ENCODE peak calls at places on chromosomes 11 and 22, in six cellular contexts. X is SK-N-SH, M is pancreas, B is tibial nerve, T is endodermal cell, S is IMR-90. C is an unnamed sample. For H3K4me1, the result is how much of the 10 kb centered on the place peaks cover.

GRCh38 chr11:100072131-100072530 is 615.0 kb upstream of the ARHGAP42 start:
- DNase-seq in S (no peak), B (no peak), M (no peak), T (peak), X (no peak), C (peak)

GRCh38 chr11:86676533-86677154 is 4.2 kb upstream of the ME3 start:
- DNase-seq in M (no peak), X (peak), S (no peak), B (no peak), T (peak), C (peak)

GRCh38 chr11:111514216-111515031 is at the start of gene HOATZ:
- DNase-seq in T (peak), M (no peak), S (no peak), B (no peak), X (peak), C (no peak)

GRCh38 chr11:45924036-45924915 is 1.8 kb downstream of the LARGE2 start:
- DNase-seq in B (peak), S (no peak), M (peak), X (no peak), T (peak), C (no peak)

GRCh38 chr11:73869234-73869949 is 7.3 kb downstream of the COA4 start:
- DNase-seq in S (peak), T (no peak), X (no peak), M (peak), B (no peak), C (peak)

GRCh38 chr11:19187101-19187500 is 14.7 kb downstream of the CSRP3 start:
- DNase-seq in M (no peak), T (no peak), X (no peak), S (peak), B (no peak), C (no peak)

GRCh38 chr11:126308271-126308671 is 4.4 kb downstream of the DCPS start:
- DNase-seq in M (no peak), S (no peak), B (no peak), X (no peak), T (no peak), C (no peak)

GRCh38 chr22:46996595-46997310 is 234.3 kb downstream of the TBC1D22A start:
- DNase-seq in X (peak), T (no peak), S (no peak), B (no peak), M (peak), C (no peak)

GRCh38 chr22:30695351-30695762 is 683 bp downstream of the OSBP2 start:
- DNase-seq in X (no peak), B (no peak), S (no peak), T (no peak), M (peak), C (peak)

GRCh38 chr11:95520765-95521542 is 268.6 kb downstream of the FAM76B start:
- DNase-seq in M (no peak), X (no peak), T (no peak), S (no peak), B (no peak), C (no peak)

GRCh38 chr11:9861860-9862725 is 198.2 kb downstream of the SWAP70 start:
- DNase-seq in B (peak), M (peak), X (peak), T (peak), S (peak), C (peak)

GRCh38 chr11:94909371-94909820 is 64.0 kb downstream of the CWC15 start:
- DNase-seq in B (no peak), M (no peak), X (no peak), T (no peak), S (peak), C (no peak)

GRCh38 chr11:130522284-130522961 is 74.0 kb downstream of the ADAMTS15 start:
- DNase-seq in X (peak), S (peak), T (peak), M (peak), B (peak), C (peak)

GRCh38 chr22:41048791-41049717 is 43.3 kb upstream of the EP300 start:
- DNase-seq in M (peak), X (peak), B (peak), T (peak), S (peak), C (peak)

GRCh38 chr11:102914238-102915043 is 39.7 kb upstream of the MMP12 start:
- DNase-seq in M (peak), T (peak), X (peak), B (no peak), S (peak), C (peak)

GRCh38 chr11:26332572-26332915 is 614 bp downstream of the ANO3 start:
- DNase-seq in M (no peak), S (no peak), T (no peak), X (no peak), B (no peak), C (no peak)

GRCh38 chr22:31179345-31179744 is 19.4 kb downstream of the RNF185 start:
- DNase-seq in X (no peak), B (no peak), M (no peak), T (no peak), S (peak), C (peak)

GRCh38 chr22:45164217-45165123 is 745 bp downstream of the NUP50 start:
- DNase-seq in B (no peak), X (peak), M (peak), S (no peak), T (peak), C (peak)

GRCh38 chr11:114399490-114399889 is 821 bp downstream of the C11orf71 start:
- DNase-seq in S (no peak), M (no peak), B (no peak), X (peak), T (no peak), C (peak)

GRCh38 chr11:77203901-77204755 is 76.1 kb downstream of the MYO7A start:
- DNase-seq in B (no peak), M (no peak), S (no peak), T (peak), X (no peak), C (no peak)

GRCh38 chr11:111860257-111860656 is 11.1 kb downstream of the ALG9 start:
- DNase-seq in S (no peak), M (no peak), X (no peak), T (no peak), B (no peak), C (no peak)

GRCh38 chr11:125072210-125072960 is 9.3 kb downstream of the SLC37A2 start:
- DNase-seq in T (peak), B (no peak), X (no peak), S (no peak), M (peak), C (peak)

GRCh38 chr11:116651098-116651756 is 121.6 kb downstream of the BUD13 start:
- DNase-seq in T (no peak), X (no peak), S (no peak), M (no peak), B (no peak), C (no peak)

GRCh38 chr22:49957826-49958461 is 2.6 kb upstream of the PIM3 start:
- DNase-seq in S (no peak), X (no peak), T (peak), B (no peak), M (no peak), C (peak)

GRCh38 chr22:49956914-49957825 is 3.4 kb upstream of the PIM3 start:
- DNase-seq in S (no peak), M (no peak), B (no peak), T (peak), X (no peak), C (peak)

GRCh38 chr22:49955581-49956417 is 4.8 kb upstream of the PIM3 start:
- DNase-seq in X (no peak), M (no peak), S (no peak), T (peak), B (no peak), C (peak)

GRCh38 chr22:49954991-49955580 is 5.5 kb upstream of the PIM3 start:
- DNase-seq in T (no peak), M (peak), S (no peak), B (no peak), X (no peak), C (peak)

GRCh38 chr22:49956418-49956770 is 4.2 kb upstream of the PIM3 start:
- DNase-seq in T (peak), B (no peak), S (no peak), M (no peak), X (no peak), C (no peak)
- TF ChIP-seq CTCF in T (no peak), B (no peak), S (no peak), M (no peak), X (no peak), C (no peak)

DNA sequence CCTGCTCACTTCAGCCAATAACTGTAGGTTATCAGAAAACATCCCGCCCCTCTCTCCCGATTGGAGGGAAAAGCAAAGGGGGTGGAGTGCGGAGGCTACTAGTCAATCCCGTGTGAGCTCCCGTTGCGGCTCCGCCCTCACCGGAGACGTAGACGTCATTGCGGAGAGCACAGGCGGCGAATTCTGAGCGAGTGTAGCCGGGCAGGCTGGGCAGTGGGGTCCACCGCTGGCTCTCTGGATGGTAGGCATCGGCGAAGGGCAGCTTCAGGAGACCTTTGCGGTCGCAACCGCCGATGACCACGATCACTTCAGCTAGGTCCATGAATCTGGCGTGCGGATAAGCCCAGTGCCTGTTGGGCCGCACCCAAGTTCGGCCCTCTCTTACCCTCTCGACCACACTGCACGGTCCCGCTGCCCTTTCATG is 4.7 kb downstream of the KLHL35 start:
- DNase-seq in S (peak), T (peak), M (peak), B (peak), X (peak), C (peak)
- H3K4me3 ChIP-seq in S (peak), T (no peak), M (peak), B (peak), X (peak), C (no peak)

GRCh38 chr22:38305481-38306448 is 11.5 kb downstream of the CSNK1E start:
- DNase-seq in S (peak), T (peak), M (no peak), X (no peak), B (no peak), C (peak)

GRCh38 chr22:38303974-38304373 is 13.3 kb downstream of the CSNK1E start:
- DNase-seq in X (no peak), S (no peak), T (no peak), B (no peak), M (no peak), C (no peak)

GRCh38 chr22:38304526-38304925 is 12.7 kb downstream of the CSNK1E start:
- DNase-seq in T (no peak), S (no peak), B (peak), M (no peak), X (no peak), C (no peak)

GRCh38 chr22:38300197-38300945 is 16.9 kb downstream of the CSNK1E start:
- DNase-seq in T (no peak), X (no peak), S (no peak), M (no peak), B (no peak), C (no peak)

GRCh38 chr22:38302906-38303305 is 14.3 kb downstream of the CSNK1E start:
- DNase-seq in X (no peak), T (no peak), S (no peak), B (no peak), M (no peak), C (no peak)
- H3K4me1 ChIP-seq in X (under half), T (under half), S (under half), B (under half), M (under half), C (under half)

GRCh38 chr22:23786752-23787599 is at the start of gene SMARCB1:
- DNase-seq in X (peak), B (peak), M (peak), S (peak), T (peak), C (peak)

GRCh38 chr22:23786261-23786710 is 480 bp upstream of the SMARCB1 start:
- DNase-seq in B (no peak), T (no peak), X (peak), S (no peak), M (no peak), C (no peak)

GRCh38 chr22:23782649-23783048 is 4.1 kb upstream of the SMARCB1 start:
- DNase-seq in T (no peak), B (no peak), M (no peak), S (no peak), X (no peak), C (no peak)

GRCh38 chr22:23783496-23784167 is 3.1 kb upstream of the SMARCB1 start:
- DNase-seq in M (no peak), S (no peak), X (no peak), T (no peak), B (no peak), C (no peak)

DNA sequence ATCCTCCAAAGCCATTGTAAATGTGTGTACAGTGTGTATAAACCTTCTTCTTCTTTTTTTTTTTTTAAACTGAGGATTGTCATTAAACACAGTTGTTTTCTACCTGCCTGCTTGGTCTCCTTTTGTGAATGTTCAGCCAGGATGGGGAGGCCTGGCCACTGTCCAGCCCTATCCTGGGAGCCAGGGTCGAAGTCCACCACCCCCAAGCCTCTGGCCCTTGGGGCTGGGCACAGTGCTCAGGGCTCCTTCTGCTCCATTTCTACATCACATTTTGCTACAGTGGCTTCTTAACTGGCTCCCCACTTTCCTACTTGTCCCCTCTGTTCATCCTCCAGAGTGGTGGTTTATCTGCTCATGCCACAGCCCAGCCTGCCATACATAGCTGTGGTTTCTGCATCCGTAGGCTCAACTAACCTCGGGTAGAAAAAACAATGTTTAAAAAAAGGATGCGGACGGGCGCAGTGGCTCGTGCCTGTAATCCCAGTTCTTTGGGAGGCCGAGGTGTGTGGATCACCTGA is 2.5 kb upstream of the SMARCB1 start:
- DNase-seq in M (no peak), T (no peak), S (peak), B (no peak), X (no peak), C (peak)
- TF ChIP-seq CTCF in M (no peak), T (no peak), S (no peak), B (no peak), X (no peak), C (no peak)

DNA sequence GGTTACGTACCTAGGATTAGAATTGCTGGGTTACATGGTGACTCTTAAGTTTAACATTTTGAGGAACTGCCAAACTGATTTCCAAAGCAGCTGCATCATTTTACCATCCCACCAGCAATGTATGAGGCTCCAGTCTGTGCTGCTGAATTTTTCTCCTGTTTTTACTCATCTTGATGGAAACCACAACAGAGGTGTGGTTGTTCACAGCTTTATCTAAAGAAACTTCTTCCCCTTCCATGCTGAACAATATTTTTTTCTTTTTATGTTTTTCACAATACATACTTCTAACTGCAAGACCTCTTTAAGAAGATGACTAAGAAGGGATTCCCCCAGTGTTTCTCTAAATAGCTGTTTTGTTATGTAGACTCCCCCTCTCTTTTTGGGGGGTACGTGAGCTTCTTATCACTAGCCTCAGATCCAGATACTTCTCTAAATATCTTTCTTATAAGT is 24.0 kb downstream of the TCP11L1 start:
- DNase-seq in S (peak), B (no peak), T (no peak), X (no peak), M (no peak), C (no peak)
- H3K4me3 ChIP-seq in S (no peak), B (no peak), T (no peak), X (no peak), M (no peak), C (no peak)

DNA sequence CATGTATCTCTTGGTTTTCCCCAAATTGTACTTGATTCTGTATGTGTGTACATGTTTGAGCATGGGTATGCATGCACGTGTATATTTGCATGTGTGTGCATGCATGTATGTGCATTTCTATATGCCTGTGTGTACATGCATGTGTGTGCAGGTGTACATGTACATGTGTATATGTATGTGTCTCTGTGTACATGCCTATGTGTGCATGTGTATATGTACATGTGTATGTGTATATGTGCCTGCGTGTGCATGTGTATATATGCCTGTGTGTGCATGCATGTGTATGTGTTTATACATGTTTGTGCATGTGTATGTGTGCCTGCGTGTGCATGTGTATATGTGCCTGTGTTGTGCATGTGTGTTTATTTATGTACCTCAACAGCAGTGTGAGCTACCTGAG is 5.3 kb upstream of the NCF4 start:
- DNase-seq in B (no peak), M (no peak), X (no peak), S (no peak), T (no peak), C (no peak)
- H3K4me1 ChIP-seq in B (under half), M (under half), X (under half), S (under half), T (under half), C (under half)

GRCh38 chr11:64092761-64093136 is 57.0 kb downstream of the FLRT1 start:
- DNase-seq in T (no peak), B (no peak), X (no peak), S (no peak), M (no peak), C (no peak)

GRCh38 chr11:64092119-64092760 is 56.5 kb downstream of the FLRT1 start:
- DNase-seq in M (no peak), T (no peak), X (no peak), S (no peak), B (no peak), C (no peak)

GRCh38 chr11:64089493-64089892 is 53.8 kb downstream of the FLRT1 start:
- DNase-seq in B (no peak), M (no peak), X (no peak), S (no peak), T (no peak), C (no peak)

GRCh38 chr11:64089915-64090810 is 54.4 kb downstream of the FLRT1 start:
- DNase-seq in M (no peak), T (no peak), X (no peak), B (no peak), S (no peak), C (no peak)

DNA sequence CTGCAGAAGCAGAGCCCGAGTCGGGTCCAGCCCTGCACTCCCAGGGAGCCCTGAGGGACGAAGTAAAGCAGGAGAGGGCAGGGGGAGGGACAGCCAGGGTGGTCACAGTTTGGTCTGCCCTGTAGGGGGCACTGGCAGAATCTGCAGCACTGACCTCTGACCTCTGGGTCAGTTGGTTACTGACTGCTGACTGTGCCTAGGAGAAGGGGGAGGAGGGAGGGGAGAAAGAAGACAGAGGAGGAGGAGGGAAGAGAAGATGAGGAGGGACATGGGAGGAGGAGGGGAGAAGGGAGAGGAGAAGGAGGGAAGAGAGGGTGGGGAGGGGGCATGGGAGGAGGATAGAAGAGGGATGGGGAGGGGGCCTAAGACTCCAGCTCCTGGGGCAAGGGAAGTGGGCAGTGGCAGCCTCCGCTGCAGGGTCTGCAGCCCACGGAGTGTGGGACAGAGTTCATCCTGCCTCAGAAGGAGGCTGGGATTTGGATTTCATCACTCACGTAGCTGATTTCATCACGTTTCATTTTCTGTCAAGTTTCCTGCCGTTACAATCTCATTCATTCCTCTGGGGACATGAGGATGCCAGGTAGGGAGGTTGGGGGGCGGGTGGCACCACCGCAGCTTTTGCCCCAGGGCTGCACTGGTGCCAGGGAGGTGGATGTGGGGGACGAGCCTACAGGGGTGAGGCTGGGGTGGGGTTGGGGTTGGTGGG is 55.2 kb downstream of the FLRT1 start:
- DNase-seq in S (peak), B (no peak), T (peak), M (no peak), X (no peak), C (no peak)
- TF ChIP-seq CTCF in S (no peak), B (no peak), T (peak), M (no peak), X (no peak), C (no peak)